ENCODE peak calls at places on chromosomes 4 and X, in ten cellular contexts. M is heart right ventricle, H is fibroblast of mammary gland, U is upper lobe of right lung, G is fibroblast of villous mesenchyme, X is WERI-Rb-1, D is pancreas, K is adipocyte, F is aorta, W is AG04450. S is an unnamed sample.

GRCh38 chr4:948101-948935 is 16.1 kb downstream of the TMEM175 start:
- DNase-seq in M (peak), H (no peak), U (peak), G (no peak), X (no peak), D (peak), K (no peak), F (peak), W (no peak), S (no peak)

GRCh38 chr4:36189511-36190226 is 54.6 kb downstream of the ARAP2 start:
- DNase-seq in M (no peak), H (no peak), U (no peak), G (no peak), X (no peak), D (no peak), K (no peak), F (no peak), W (no peak), S (no peak)

GRCh38 chr4:84573738-84574720 is 8.9 kb upstream of the CDS1 start:
- DNase-seq in M (no peak), H (peak), U (no peak), G (no peak), X (no peak), D (no peak), K (no peak), F (no peak), W (no peak), S (no peak)

GRCh38 chrX:85611926-85612325 is 232.5 kb upstream of the POF1B start:
- DNase-seq in M (no peak), H (peak), U (no peak), G (peak), X (no peak), D (no peak), K (peak), F (no peak), W (no peak), S (peak)

GRCh38 chr4:41158274-41158673 is 56.1 kb downstream of the APBB2 start:
- DNase-seq in M (no peak), H (no peak), U (no peak), G (no peak), X (no peak), D (no peak), K (no peak), F (no peak), W (no peak), S (no peak)

GRCh38 chrX:53239474-53239873 is 14.5 kb upstream of the KDM5C start:
- DNase-seq in M (no peak), H (peak), U (no peak), G (no peak), X (peak), D (no peak), K (no peak), F (no peak), W (no peak), S (peak)

GRCh38 chrX:48695925-48696300 is 621 bp upstream of the SUV39H1 start:
- DNase-seq in M (no peak), H (no peak), U (no peak), G (no peak), X (peak), D (no peak), K (no peak), F (no peak), W (no peak), S (no peak)

GRCh38 chr4:148716361-148717063 is 274.3 kb upstream of the NR3C2 start:
- DNase-seq in M (no peak), H (no peak), U (no peak), G (no peak), X (no peak), D (no peak), K (no peak), F (no peak), W (no peak), S (peak)

GRCh38 chr4:55158957-55159356 is 33.6 kb upstream of the KDR start:
- DNase-seq in M (no peak), H (no peak), U (no peak), G (no peak), X (no peak), D (no peak), K (no peak), F (no peak), W (no peak), S (peak)

GRCh38 chr4:16995451-16995850 is 97.0 kb upstream of the LDB2 start:
- DNase-seq in M (no peak), H (peak), U (no peak), G (peak), X (no peak), D (no peak), K (no peak), F (no peak), W (no peak), S (peak)

GRCh38 chr4:40241936-40242590 is 45.2 kb downstream of the RHOH start:
- DNase-seq in M (no peak), H (no peak), U (no peak), G (no peak), X (no peak), D (no peak), K (no peak), F (no peak), W (no peak), S (no peak)

GRCh38 chr4:140826701-140827027 is 70.5 kb upstream of the TBC1D9 start:
- DNase-seq in M (no peak), H (no peak), U (no peak), G (no peak), X (no peak), D (no peak), K (no peak), F (no peak), W (no peak), S (no peak)
- H3K4me3 ChIP-seq in M (no peak), H (no peak), U (no peak), G (no peak), X (no peak), D (no peak), K (no peak), F (no peak), W (no peak), S (no peak)

GRCh38 chr4:2066011-2066551 is 7.0 kb downstream of the NAT8L start:
- DNase-seq in M (no peak), H (no peak), U (peak), G (no peak), X (no peak), D (no peak), K (no peak), F (peak), W (no peak), S (no peak)

GRCh38 chr4:2068198-2068470 is 9.0 kb downstream of the NAT8L start:
- DNase-seq in M (no peak), H (no peak), U (no peak), G (no peak), X (no peak), D (no peak), K (no peak), F (no peak), W (no peak), S (no peak)

GRCh38 chr4:2068566-2068965 is 9.4 kb downstream of the NAT8L start:
- DNase-seq in M (no peak), H (no peak), U (peak), G (no peak), X (no peak), D (no peak), K (no peak), F (peak), W (no peak), S (no peak)

GRCh38 chr4:2066571-2067445 is 7.7 kb downstream of the NAT8L start:
- DNase-seq in M (no peak), H (no peak), U (peak), G (no peak), X (no peak), D (no peak), K (no peak), F (peak), W (no peak), S (no peak)

GRCh38 chr4:2067446-2068197 is 8.5 kb downstream of the NAT8L start:
- DNase-seq in M (no peak), H (no peak), U (peak), G (no peak), X (no peak), D (no peak), K (no peak), F (peak), W (no peak), S (no peak)
- H3K4me3 ChIP-seq in M (no peak), H (no peak), U (no peak), G (no peak), X (no peak), D (no peak), K (no peak), F (no peak), W (no peak), S (no peak)

DNA sequence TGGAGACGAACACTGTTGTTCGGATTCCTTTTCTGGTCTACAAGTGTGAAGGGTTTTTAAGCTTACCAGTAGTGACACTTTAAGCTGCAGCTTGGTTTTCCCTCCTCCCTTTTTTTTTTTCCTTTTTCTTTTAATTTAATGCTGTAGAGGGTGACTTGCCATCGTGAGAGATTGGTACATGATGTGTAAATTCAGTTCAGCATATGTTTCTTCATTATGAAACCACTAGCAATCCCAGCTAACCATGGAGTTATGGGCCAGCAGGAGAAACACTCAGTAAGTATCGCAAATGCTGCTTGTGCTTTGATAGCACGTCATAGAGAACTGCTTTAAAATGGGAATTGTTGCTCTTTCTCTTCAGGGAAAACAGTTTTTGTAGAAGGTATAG is 165.1 kb downstream of the RAPGEF2 start:
- DNase-seq in M (no peak), H (peak), U (no peak), G (peak), X (no peak), D (no peak), K (no peak), F (no peak), W (no peak), S (peak)
- H3K4me3 ChIP-seq in M (peak), H (no peak), U (peak), G (peak), X (no peak), D (no peak), K (peak), F (peak), W (no peak), S (peak)

GRCh38 chr4:70927502-70928139 is 25.5 kb downstream of the MOB1B start:
- DNase-seq in M (no peak), H (no peak), U (no peak), G (no peak), X (no peak), D (no peak), K (no peak), F (no peak), W (no peak), S (no peak)
- H3K4me3 ChIP-seq in M (no peak), H (no peak), U (no peak), G (no peak), X (no peak), D (no peak), K (no peak), F (no peak), W (no peak), S (no peak)

GRCh38 chr4:81214518-81215218 is 354 bp downstream of the PRKG2 start:
- DNase-seq in M (peak), H (peak), U (peak), G (no peak), X (peak), D (no peak), K (peak), F (no peak), W (no peak), S (peak)

GRCh38 chr4:81213671-81214070 is 1.4 kb downstream of the PRKG2 start:
- DNase-seq in M (no peak), H (peak), U (no peak), G (no peak), X (no peak), D (no peak), K (no peak), F (no peak), W (no peak), S (peak)

GRCh38 chr4:81214144-81214517 is 891 bp downstream of the PRKG2 start:
- DNase-seq in M (no peak), H (no peak), U (no peak), G (no peak), X (no peak), D (no peak), K (no peak), F (no peak), W (no peak), S (no peak)

GRCh38 chr4:81215936-81216335 is 914 bp upstream of the PRKG2 start:
- DNase-seq in M (no peak), H (no peak), U (no peak), G (no peak), X (no peak), D (no peak), K (no peak), F (no peak), W (no peak), S (peak)

DNA sequence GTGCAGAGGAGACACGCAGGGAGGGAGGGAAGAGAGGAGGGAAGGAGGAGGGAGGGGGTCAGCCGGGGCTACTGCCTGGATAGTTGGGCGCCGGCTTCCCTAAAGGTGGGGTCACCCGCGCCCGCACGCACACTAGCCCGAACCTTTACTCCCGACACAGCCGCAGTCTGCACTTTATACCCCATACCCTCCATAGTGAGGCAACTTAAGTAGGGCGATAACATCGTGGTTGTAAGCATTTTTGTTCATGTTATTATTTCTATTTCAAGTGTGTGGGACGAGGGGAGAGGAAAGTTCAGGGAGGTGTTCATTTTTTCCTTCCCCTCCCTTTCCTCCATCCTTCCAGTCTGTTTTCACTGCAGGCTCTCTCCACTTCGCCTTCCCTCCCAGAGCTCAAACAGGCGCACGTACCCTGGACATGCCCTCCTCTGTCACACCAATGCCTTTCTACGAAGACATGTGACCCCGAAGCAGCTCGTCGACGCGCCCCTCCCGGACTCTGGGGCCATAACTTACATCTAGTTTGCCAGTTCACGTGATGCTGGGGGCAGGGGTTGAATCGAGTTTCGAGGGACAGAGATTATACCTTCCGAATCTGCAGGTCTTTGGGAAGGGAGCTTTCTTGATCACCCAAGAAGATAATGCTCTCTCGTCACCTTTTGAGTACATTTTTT is at the start of gene PRKG2:
- DNase-seq in M (no peak), H (no peak), U (peak), G (no peak), X (peak), D (no peak), K (no peak), F (no peak), W (no peak), S (peak)
- H3K4me3 ChIP-seq in M (peak), H (peak), U (peak), G (no peak), X (peak), D (peak), K (peak), F (peak), W (peak), S (peak)

S was measured in cardiac fibroblast.